ENCODE peak calls at places on chromosomes 12 and 14, in seven cellular contexts. R is fibroblast of lung; O is COR-L47; N is stimulated activated CD8-positive, alpha-beta memory T cell treated with anti-CD3 and anti-CD28 coated beads, Interleukin-7, amount 100 ng/mL, for 4 hours; D is non-pigmented ciliary epithelial cell; Q is activated naive CD8-positive, alpha-beta T cell treated with anti-CD3 and anti-CD28 coated beads, Interleukin-2, amount 50 U/mL, for 24 hours; B is activated CD4-positive, alpha-beta T cell treated with anti-CD3 and anti-CD28 coated beads for 48 hours. V is an unnamed sample.

GRCh38 chr14:72472845-72473244 is 421.1 kb downstream of the DPF3 start:
- DNase-seq in D (no peak), O (no peak), R (peak; percentile 11), B (no peak), N (no peak), Q (no peak), V (no peak)

GRCh38 chr14:99554184-99554583 is 49.8 kb downstream of the CCDC85C start:
- DNase-seq in R (no peak), D (no peak), O (peak; percentile 83), Q (no peak), N (no peak), B (no peak), V (no peak)

GRCh38 chr12:47021298-47021697 is 58.1 kb upstream of the PCED1B start:
- DNase-seq in B (no peak), Q (no peak), D (peak; percentile 91), O (peak; percentile 10), N (no peak), R (peak; percentile 86), V (no peak)

GRCh38 chr12:108646597-108647190 is 13.0 kb upstream of the SELPLG start:
- DNase-seq in N (no peak), R (peak; percentile 50), B (no peak), O (no peak), D (no peak), Q (no peak), V (no peak)

GRCh38 chr12:122322501-122322900 is 56.2 kb upstream of the VPS33A start:
- DNase-seq in O (no peak), B (no peak), D (no peak), R (no peak), Q (no peak), N (no peak), V (no peak)

GRCh38 chr12:117098361-117099217 is 627 bp downstream of the TESC start:
- DNase-seq in D (no peak), N (peak; percentile 22), B (peak; percentile 51), O (no peak), Q (peak; percentile 48), R (no peak), V (no peak)

GRCh38 chr12:105278043-105278697 is 42.2 kb upstream of the APPL2 start:
- DNase-seq in Q (no peak), R (no peak), O (no peak), N (no peak), D (no peak), B (no peak), V (no peak)

GRCh38 chr14:76868453-76869170 is 42.4 kb downstream of the LRRC74A start:
- DNase-seq in R (no peak), Q (no peak), D (no peak), B (no peak), N (no peak), O (no peak), V (no peak)

GRCh38 chr12:70508178-70508577 is 129.1 kb downstream of the PTPRB start:
- DNase-seq in B (no peak), O (no peak), D (no peak), R (no peak), N (no peak), Q (no peak), V (no peak)